ENCODE peak calls at places on chromosomes 11 and 22, in four cellular contexts. Z is iPS DF 19.7, V is DMS 273 treated with DMSO at 0.1 percent for 48 hours, Y is progenitor cell of endocrine pancreas. Q is an unnamed sample.

GRCh38 chr11:76206327-76207081 is at the start of gene WNT11:
- DNase-seq in Y (peak; percentile 38), V (peak; percentile 21), Z (no peak), Q (no peak)

GRCh38 chr11:76233936-76234703 is 27.8 kb upstream of the WNT11 start:
- DNase-seq in Y (no peak), V (no peak), Z (no peak), Q (no peak)

GRCh38 chr22:27670701-27671412 is 130.7 kb downstream of the MN1 start:
- DNase-seq in Z (peak; percentile 83), V (no peak), Y (peak; percentile 83), Q (no peak)

GRCh38 chr22:17939011-17939410 is 85.3 kb downstream of the MICAL3 start:
- DNase-seq in Y (no peak), Z (no peak), V (no peak), Q (no peak)

GRCh38 chr11:106998126-106998525 is 20.1 kb downstream of the GUCY1A2 start:
- DNase-seq in Y (no peak), V (no peak), Z (no peak), Q (no peak)

GRCh38 chr11:2207212-2207611 is 35.6 kb upstream of the TH start:
- DNase-seq in Z (no peak), Y (peak; percentile 7), V (no peak), Q (no peak)

GRCh38 chr11:107708787-107709186 is 3.1 kb downstream of the SLN start:
- DNase-seq in Z (no peak), Y (no peak), V (no peak), Q (no peak)

GRCh38 chr22:41009222-41009948 is 58.2 kb downstream of the RBX1 start:
- DNase-seq in V (no peak), Z (no peak), Y (no peak), Q (no peak)

GRCh38 chr11:2538951-2539735 is 94.3 kb downstream of the KCNQ1 start:
- DNase-seq in Y (no peak), V (no peak), Z (no peak), Q (no peak)

GRCh38 chr22:33726294-33726711 is 194.0 kb downstream of the LARGE1 start:
- DNase-seq in Y (no peak), V (no peak), Z (no peak), Q (no peak)

GRCh38 chr11:111523343-111523742 is 8.8 kb downstream of the HOATZ start:
- DNase-seq in Z (no peak), Y (no peak), V (no peak), Q (no peak)

GRCh38 chr11:41985799-41986198 is 526.3 kb upstream of the LRRC4C start:
- DNase-seq in Y (no peak), V (no peak), Z (no peak), Q (no peak)

GRCh38 chr22:32205974-32206773 is 1.3 kb upstream of the RFPL2 start:
- DNase-seq in V (no peak), Z (no peak), Y (no peak), Q (no peak)

GRCh38 chr11:20355221-20356219 is 8.0 kb upstream of the HTATIP2 start:
- DNase-seq in Z (no peak), Y (no peak), V (no peak), Q (peak; percentile 22)

GRCh38 chr22:23175817-23176644 is 4.3 kb upstream of the BCR start:
- DNase-seq in V (peak; percentile 60), Z (no peak), Y (no peak), Q (no peak)

GRCh38 chr11:76803023-76803422 is 19.9 kb downstream of the TSKU start:
- DNase-seq in V (no peak), Z (no peak), Y (no peak), Q (no peak)

GRCh38 chr11:121494355-121495099 is 41.8 kb upstream of the SORL1-AS1 start:
- DNase-seq in Z (no peak), V (no peak), Y (no peak), Q (no peak)

GRCh38 chr22:20087319-20088262 is 7.5 kb downstream of the DGCR8 start:
- DNase-seq in Y (no peak), V (no peak), Z (no peak), Q (no peak)

GRCh38 chr22:27541831-27542230 is 259.7 kb downstream of the MN1 start:
- DNase-seq in Z (no peak), Y (no peak), V (no peak), Q (no peak)

GRCh38 chr22:19659805-19660345 is 54.4 kb upstream of the SEPTIN5 start:
- DNase-seq in Y (no peak), Z (no peak), V (no peak), Q (no peak)